ENCODE peak calls at places on chromosomes 11 and 22, in ten cellular contexts. D is NCI-H2171 treated with DMSO at 0.1 percent for 48 hours; F is stimulated activated naive CD8-positive, alpha-beta T cell treated with anti-CD3 and anti-CD28 coated beads, Interleukin-15, Interleukin-2, amounts not matched to agents 100 U/mL and 50 U/mL, for 24 hours; J is HFFc6; P is amniotic epithelial cell; U is stimulated activated CD8-positive, alpha-beta memory T cell treated with anti-CD3 and anti-CD28 coated beads, Interleukin-15, amount 100 ng/mL, for 48 hours; W is fibroblast of mammary gland; Q is dermis blood vessel endothelial cell; Z is NCI-H345; O is NCI-H1436. Y is an unnamed sample.
A peak's percentile ranks its signal among the peaks of the same experiment; 100 is the strongest.

GRCh38 chr22:30159561-30160353 is 79.5 kb downstream of the HORMAD2 start:
- DNase-seq in D (no peak), F (no peak), J (peak; percentile 22), P (peak; percentile 77), U (no peak), W (peak; percentile 72), Q (peak; percentile 11), Z (no peak), O (no peak), Y (peak; percentile 58)

GRCh38 chr11:82908311-82908710 is 6.8 kb downstream of the DDIAS start:
- DNase-seq in D (no peak), F (no peak), J (no peak), P (no peak), U (no peak), W (no peak), Q (no peak), Z (no peak), O (no peak), Y (no peak)

GRCh38 chr11:128467610-128468041 is 119.7 kb downstream of the ETS1 start:
- DNase-seq in D (no peak), F (peak; percentile 56), J (peak; percentile 99), P (peak; percentile 92), U (no peak), W (peak; percentile 99), Q (peak; percentile 71), Z (no peak), O (no peak), Y (peak; percentile 97)

GRCh38 chr11:30453705-30454104 is 130.8 kb downstream of the ARL14EP start:
- DNase-seq in D (no peak), F (no peak), J (no peak), P (no peak), U (no peak), W (no peak), Q (no peak), Z (no peak), O (no peak), Y (no peak)

GRCh38 chr22:31574015-31574670 is 77.8 kb downstream of the SFI1 start:
- DNase-seq in D (no peak), F (no peak), J (no peak), P (no peak), U (no peak), W (peak; percentile 43), Q (no peak), Z (no peak), O (no peak), Y (no peak)

GRCh38 chr11:99865951-99866350 is 821.1 kb upstream of the ARHGAP42 start:
- DNase-seq in D (peak; percentile 46), F (no peak), J (no peak), P (no peak), U (no peak), W (peak; percentile 0), Q (no peak), Z (no peak), O (no peak), Y (no peak)

GRCh38 chr11:102513869-102514268 is 16.7 kb downstream of the MMP7 start:
- DNase-seq in D (no peak), F (no peak), J (no peak), P (peak; percentile 77), U (no peak), W (peak; percentile 54), Q (no peak), Z (no peak), O (no peak), Y (peak; percentile 33)

GRCh38 chr22:32991353-32992115 is 66.6 kb downstream of the SYN3 start:
- DNase-seq in D (peak; percentile 98), F (no peak), J (peak; percentile 3), P (no peak), U (no peak), W (peak; percentile 2), Q (no peak), Z (no peak), O (peak; percentile 82), Y (peak; percentile 56)

GRCh38 chr11:120662071-120662611 is 150.6 kb downstream of the GRIK4 start:
- DNase-seq in D (no peak), F (no peak), J (no peak), P (no peak), U (no peak), W (no peak), Q (no peak), Z (no peak), O (no peak), Y (no peak)

GRCh38 chr11:74682731-74683278 is 48.4 kb downstream of the CHRDL2 start:
- DNase-seq in D (no peak), F (no peak), J (no peak), P (no peak), U (no peak), W (no peak), Q (no peak), Z (no peak), O (no peak), Y (no peak)

GRCh38 chr11:38900156-38900679 is 2302.2 kb upstream of the RAG2 start:
- DNase-seq in D (no peak), F (no peak), J (no peak), P (no peak), U (no peak), W (no peak), Q (no peak), Z (no peak), O (no peak), Y (no peak)

GRCh38 chr11:125569913-125570621 is 790 bp downstream of the EI24 start:
- DNase-seq in D (peak; percentile 60), F (no peak), J (peak; percentile 6), P (peak; percentile 6), U (no peak), W (peak; percentile 27), Q (peak; percentile 22), Z (no peak), O (no peak), Y (peak; percentile 8)

GRCh38 chr22:39343259-39344045 is 6.3 kb upstream of the SYNGR1 start:
- DNase-seq in D (peak; percentile 75), F (peak; percentile 55), J (peak; percentile 54), P (peak; percentile 60), U (no peak), W (peak; percentile 45), Q (peak; percentile 72), Z (peak; percentile 14), O (peak; percentile 37), Y (peak; percentile 81)

GRCh38 chr11:126585388-126586302 is 230.2 kb downstream of the ST3GAL4 start:
- DNase-seq in D (peak; percentile 95), F (no peak), J (peak; percentile 95), P (peak; percentile 81), U (no peak), W (peak; percentile 97), Q (peak; percentile 97), Z (peak; percentile 80), O (peak; percentile 60), Y (peak; percentile 93)

GRCh38 chr11:66188580-66188979 is 79.9 kb upstream of the RAB1B start:
- DNase-seq in D (no peak), F (no peak), J (peak; percentile 58), P (peak; percentile 81), U (no peak), W (peak; percentile 77), Q (peak; percentile 84), Z (no peak), O (no peak), Y (peak; percentile 62)

GRCh38 chr22:29871684-29872083 is 11.3 kb upstream of the MTMR3 start:
- DNase-seq in D (peak; percentile 99), F (no peak), J (no peak), P (no peak), U (no peak), W (no peak), Q (no peak), Z (peak; percentile 69), O (peak; percentile 51), Y (peak; percentile 17)

GRCh38 chr11:20671856-20672546 is 2.6 kb downstream of the NELL1 start:
- DNase-seq in D (no peak), F (no peak), J (peak; percentile 2), P (no peak), U (no peak), W (no peak), Q (peak; percentile 3), Z (peak; percentile 79), O (no peak), Y (no peak)